ENCODE peak calls at places on chromosomes 2 and 18, in five cellular contexts. One of them, this sample, is unnamed.
A peak's percentile ranks its signal among the peaks of the same experiment; 100 is the strongest.

GRCh38 chr2:17135619-17136018 is 382.6 kb downstream of the RAD51AP2 start:
- DNase-seq in cardiac muscle cell: no peak
- DNase-seq in upper lobe of left lung: no peak
- DNase-seq in fibroblast of lung: no peak
- DNase-seq in hepatocyte: no peak
- DNase-seq in this sample: no peak

GRCh38 chr2:8676915-8677645 is 4.8 kb upstream of the ID2 start:
- DNase-seq in upper lobe of left lung: no peak
- DNase-seq in fibroblast of lung: no peak
- DNase-seq in hepatocyte: peak; percentile 61
- DNase-seq in cardiac muscle cell: no peak
- DNase-seq in this sample: no peak

GRCh38 chr2:165889158-165889557 is 64.4 kb downstream of the TTC21B start:
- DNase-seq in fibroblast of lung: no peak
- DNase-seq in hepatocyte: no peak
- DNase-seq in cardiac muscle cell: no peak
- DNase-seq in upper lobe of left lung: no peak
- DNase-seq in this sample: no peak

GRCh38 chr2:18546586-18546985 is 13.9 kb downstream of the RDH14 start:
- DNase-seq in cardiac muscle cell: no peak
- DNase-seq in hepatocyte: no peak
- DNase-seq in upper lobe of left lung: no peak
- DNase-seq in fibroblast of lung: no peak
- DNase-seq in this sample: no peak

GRCh38 chr2:105768961-105769452 is 24.3 kb downstream of the NCK2 start:
- DNase-seq in upper lobe of left lung: no peak
- DNase-seq in fibroblast of lung: peak; percentile 75
- DNase-seq in hepatocyte: peak; percentile 31
- DNase-seq in cardiac muscle cell: peak; percentile 31
- DNase-seq in this sample: no peak

GRCh38 chr18:71130351-71130750 is 841.5 kb downstream of the SOCS6 start:
- DNase-seq in fibroblast of lung: no peak
- DNase-seq in upper lobe of left lung: no peak
- DNase-seq in cardiac muscle cell: no peak
- DNase-seq in hepatocyte: no peak
- DNase-seq in this sample: no peak

GRCh38 chr2:85998071-85998991 is 107.4 kb downstream of the POLR1A start:
- DNase-seq in upper lobe of left lung: peak; percentile 66
- DNase-seq in fibroblast of lung: peak; percentile 88
- DNase-seq in hepatocyte: peak; percentile 41
- DNase-seq in cardiac muscle cell: peak; percentile 88
- DNase-seq in this sample: peak; percentile 82

GRCh38 chr18:42178381-42179080 is 223.5 kb downstream of the PIK3C3 start:
- DNase-seq in upper lobe of left lung: no peak
- DNase-seq in hepatocyte: no peak
- DNase-seq in cardiac muscle cell: no peak
- DNase-seq in fibroblast of lung: no peak
- DNase-seq in this sample: no peak

GRCh38 chr2:111160758-111161157 is 40.0 kb downstream of the BCL2L11 start:
- DNase-seq in cardiac muscle cell: peak; percentile 81
- DNase-seq in upper lobe of left lung: no peak
- DNase-seq in hepatocyte: peak; percentile 36
- DNase-seq in fibroblast of lung: peak; percentile 94
- DNase-seq in this sample: no peak

GRCh38 chr2:42047488-42048317 is at the start of gene PKDCC:
- DNase-seq in cardiac muscle cell: peak; percentile 96
- DNase-seq in hepatocyte: peak; percentile 94
- DNase-seq in fibroblast of lung: peak; percentile 83
- DNase-seq in upper lobe of left lung: peak; percentile 96
- DNase-seq in this sample: peak; percentile 96

GRCh38 chr2:106599540-106599939 is 112.4 kb downstream of the CD8B2 start:
- DNase-seq in cardiac muscle cell: no peak
- DNase-seq in upper lobe of left lung: no peak
- DNase-seq in fibroblast of lung: no peak
- DNase-seq in hepatocyte: no peak
- DNase-seq in this sample: no peak

GRCh38 chr2:210481601-210482124 is 5.1 kb upstream of the LANCL1 start:
- DNase-seq in hepatocyte: no peak
- DNase-seq in cardiac muscle cell: no peak
- DNase-seq in upper lobe of left lung: no peak
- DNase-seq in fibroblast of lung: no peak
- DNase-seq in this sample: no peak

GRCh38 chr2:65722028-65722427 is 289.6 kb upstream of the SPRED2 start:
- DNase-seq in cardiac muscle cell: peak; percentile 33
- DNase-seq in upper lobe of left lung: no peak
- DNase-seq in fibroblast of lung: peak; percentile 32
- DNase-seq in hepatocyte: peak; percentile 80
- DNase-seq in this sample: peak; percentile 80

GRCh38 chr18:10046178-10046807 is 132.5 kb downstream of the VAPA start:
- DNase-seq in fibroblast of lung: no peak
- DNase-seq in hepatocyte: no peak
- DNase-seq in upper lobe of left lung: no peak
- DNase-seq in cardiac muscle cell: no peak
- DNase-seq in this sample: no peak

GRCh38 chr2:152500777-152501176 is 165.8 kb downstream of the FMNL2 start:
- DNase-seq in upper lobe of left lung: peak; percentile 13
- DNase-seq in cardiac muscle cell: no peak
- DNase-seq in fibroblast of lung: no peak
- DNase-seq in hepatocyte: no peak
- DNase-seq in this sample: no peak

GRCh38 chr2:189783927-189784867 is at the start of the genes ORMDL1 and PMS1:
- DNase-seq in upper lobe of left lung: peak; percentile 99
- DNase-seq in fibroblast of lung: peak; percentile 96
- DNase-seq in hepatocyte: peak; percentile 97
- DNase-seq in cardiac muscle cell: peak; percentile 98
- DNase-seq in this sample: peak; percentile 98

GRCh38 chr2:127024769-127025356 is 82.1 kb downstream of the BIN1 start:
- DNase-seq in fibroblast of lung: peak; percentile 54
- DNase-seq in cardiac muscle cell: peak; percentile 55
- DNase-seq in hepatocyte: peak; percentile 78
- DNase-seq in upper lobe of left lung: peak; percentile 62
- DNase-seq in this sample: peak; percentile 77

GRCh38 chr18:57961411-57961810 is 82.6 kb upstream of the NEDD4L start:
- DNase-seq in fibroblast of lung: no peak
- DNase-seq in upper lobe of left lung: no peak
- DNase-seq in hepatocyte: no peak
- DNase-seq in cardiac muscle cell: no peak
- DNase-seq in this sample: no peak

GRCh38 chr2:53964237-53964952 is 6.4 kb downstream of the PSME4 start:
- DNase-seq in fibroblast of lung: no peak
- DNase-seq in cardiac muscle cell: no peak
- DNase-seq in hepatocyte: no peak
- DNase-seq in upper lobe of left lung: no peak
- DNase-seq in this sample: no peak

GRCh38 chr2:98172951-98173350 is 86.0 kb downstream of the VWA3B start:
- DNase-seq in cardiac muscle cell: no peak
- DNase-seq in upper lobe of left lung: no peak
- DNase-seq in fibroblast of lung: no peak
- DNase-seq in hepatocyte: no peak
- DNase-seq in this sample: no peak

GRCh38 chr2:14417586-14417985 is 214.9 kb upstream of the LRATD1 start:
- DNase-seq in cardiac muscle cell: no peak
- DNase-seq in hepatocyte: no peak
- DNase-seq in upper lobe of left lung: no peak
- DNase-seq in fibroblast of lung: peak; percentile 31
- DNase-seq in this sample: no peak

GRCh38 chr2:69260666-69261065 is 126.4 kb downstream of the GFPT1 start:
- DNase-seq in upper lobe of left lung: no peak
- DNase-seq in cardiac muscle cell: no peak
- DNase-seq in hepatocyte: no peak
- DNase-seq in fibroblast of lung: no peak
- DNase-seq in this sample: no peak

GRCh38 chr18:70289351-70290330 is 796 bp downstream of the SOCS6 start:
- DNase-seq in upper lobe of left lung: peak; percentile 91
- DNase-seq in cardiac muscle cell: peak; percentile 42
- DNase-seq in hepatocyte: peak; percentile 77
- DNase-seq in fibroblast of lung: peak; percentile 46
- DNase-seq in this sample: peak; percentile 74

GRCh38 chr2:147569426-147569825 is 275.4 kb upstream of the ACVR2A start:
- DNase-seq in hepatocyte: no peak
- DNase-seq in upper lobe of left lung: no peak
- DNase-seq in fibroblast of lung: no peak
- DNase-seq in cardiac muscle cell: no peak
- DNase-seq in this sample: no peak

GRCh38 chr2:197240018-197240712 is 70.4 kb downstream of the ANKRD44 start:
- DNase-seq in cardiac muscle cell: no peak
- DNase-seq in fibroblast of lung: no peak
- DNase-seq in upper lobe of left lung: no peak
- DNase-seq in hepatocyte: no peak
- DNase-seq in this sample: no peak

DNA sequence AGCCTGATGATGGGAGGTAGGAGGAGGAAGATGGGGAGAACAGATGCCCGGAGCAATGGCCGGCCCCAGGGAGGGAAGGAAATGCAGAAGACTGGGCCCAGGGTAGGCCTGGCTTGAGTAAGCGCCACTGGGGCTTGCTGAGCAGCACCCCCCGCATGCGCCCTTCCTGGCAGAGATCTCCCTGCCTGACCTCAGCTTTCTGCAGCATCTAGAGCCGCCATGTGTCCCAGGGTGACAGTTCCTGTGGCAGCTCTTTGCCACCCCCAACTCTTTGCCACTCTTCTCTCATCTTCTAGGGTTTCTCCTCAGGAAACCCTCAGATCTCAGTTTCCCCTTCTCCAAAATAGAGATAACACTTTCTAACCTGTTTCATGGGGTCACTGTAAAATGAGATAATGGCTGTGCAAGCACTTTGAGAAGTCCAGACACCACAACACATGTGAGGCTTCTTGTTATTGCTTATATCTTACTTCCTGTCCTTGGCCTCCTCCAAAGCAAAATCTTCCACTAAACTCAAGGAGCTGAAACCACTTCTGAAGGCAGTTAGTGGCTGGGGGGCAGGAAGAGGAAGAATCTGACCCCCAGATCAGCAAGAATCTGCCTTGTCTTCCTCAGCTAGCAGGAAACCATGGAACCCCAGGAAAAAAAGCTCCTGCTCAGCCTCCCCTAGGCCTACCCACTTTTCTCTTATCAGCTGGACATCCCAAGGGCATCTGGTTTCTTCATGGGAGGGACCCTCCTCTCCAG is 64.9 kb downstream of the EPAS1 start:
- DNase-seq in hepatocyte: no peak
- DNase-seq in cardiac muscle cell: no peak
- DNase-seq in upper lobe of left lung: peak; percentile 10
- DNase-seq in fibroblast of lung: no peak
- DNase-seq in this sample: no peak
- H3K36me3 ChIP-seq in hepatocyte: no peaks in the 10 kb centered on the region
- H3K36me3 ChIP-seq in cardiac muscle cell: no peaks in the 10 kb centered on the region
- H3K36me3 ChIP-seq in upper lobe of left lung: peaks cover 39% of the 10 kb centered on the region
- H3K36me3 ChIP-seq in fibroblast of lung: peaks cover 18% of the 10 kb centered on the region
- H3K36me3 ChIP-seq in this sample: peaks cover 27% of the 10 kb centered on the region

GRCh38 chr2:164840930-164841718 is 499 bp downstream of the COBLL1 start:
- DNase-seq in hepatocyte: peak; percentile 93
- DNase-seq in upper lobe of left lung: peak; percentile 95
- DNase-seq in cardiac muscle cell: peak; percentile 72
- DNase-seq in fibroblast of lung: peak; percentile 71
- DNase-seq in this sample: peak; percentile 91
- TF ChIP-seq CTCF in hepatocyte: peak; percentile 30
- TF ChIP-seq CTCF in upper lobe of left lung: peak; percentile 6
- TF ChIP-seq CTCF in cardiac muscle cell: no peak
- TF ChIP-seq CTCF in fibroblast of lung: no peak
- TF ChIP-seq CTCF in this sample: no peak

GRCh38 chr2:12567411-12567810 is 149.3 kb upstream of the TRIB2 start:
- DNase-seq in fibroblast of lung: no peak
- DNase-seq in cardiac muscle cell: no peak
- DNase-seq in hepatocyte: no peak
- DNase-seq in upper lobe of left lung: no peak
- DNase-seq in this sample: no peak
- H3K4me3 ChIP-seq in fibroblast of lung: no peak overlapping the region
- H3K4me3 ChIP-seq in cardiac muscle cell: no peak overlapping the region
- H3K4me3 ChIP-seq in hepatocyte: no peak overlapping the region
- H3K4me3 ChIP-seq in upper lobe of left lung: no peak overlapping the region
- H3K4me3 ChIP-seq in this sample: no peak overlapping the region

GRCh38 chr2:170991398-170992185 is 62.5 kb downstream of the GORASP2 start:
- DNase-seq in cardiac muscle cell: no peak
- DNase-seq in upper lobe of left lung: no peak
- DNase-seq in fibroblast of lung: no peak
- DNase-seq in hepatocyte: no peak
- DNase-seq in this sample: no peak
- H3K36me3 ChIP-seq in cardiac muscle cell: peaks cover 17% of the 10 kb centered on the region
- H3K36me3 ChIP-seq in upper lobe of left lung: peaks cover 15% of the 10 kb centered on the region
- H3K36me3 ChIP-seq in fibroblast of lung: peaks cover 2% of the 10 kb centered on the region
- H3K36me3 ChIP-seq in hepatocyte: no peaks in the 10 kb centered on the region
- H3K36me3 ChIP-seq in this sample: peaks cover 19% of the 10 kb centered on the region

GRCh38 chr2:122027510-122028217 is 272.2 kb downstream of the TSN start:
- DNase-seq in cardiac muscle cell: no peak
- DNase-seq in fibroblast of lung: no peak
- DNase-seq in hepatocyte: no peak
- DNase-seq in upper lobe of left lung: peak; percentile 56
- DNase-seq in this sample: no peak

GRCh38 chr2:122031544-122032263 is 276.3 kb downstream of the TSN start:
- DNase-seq in upper lobe of left lung: no peak
- DNase-seq in hepatocyte: no peak
- DNase-seq in fibroblast of lung: peak; percentile 21
- DNase-seq in cardiac muscle cell: peak; percentile 55
- DNase-seq in this sample: no peak

GRCh38 chr2:122029456-122029855 is 274.0 kb downstream of the TSN start:
- DNase-seq in fibroblast of lung: no peak
- DNase-seq in upper lobe of left lung: no peak
- DNase-seq in cardiac muscle cell: no peak
- DNase-seq in hepatocyte: no peak
- DNase-seq in this sample: no peak

GRCh38 chr2:122029945-122030344 is 274.5 kb downstream of the TSN start:
- DNase-seq in upper lobe of left lung: no peak
- DNase-seq in fibroblast of lung: no peak
- DNase-seq in cardiac muscle cell: no peak
- DNase-seq in hepatocyte: no peak
- DNase-seq in this sample: no peak

DNA sequence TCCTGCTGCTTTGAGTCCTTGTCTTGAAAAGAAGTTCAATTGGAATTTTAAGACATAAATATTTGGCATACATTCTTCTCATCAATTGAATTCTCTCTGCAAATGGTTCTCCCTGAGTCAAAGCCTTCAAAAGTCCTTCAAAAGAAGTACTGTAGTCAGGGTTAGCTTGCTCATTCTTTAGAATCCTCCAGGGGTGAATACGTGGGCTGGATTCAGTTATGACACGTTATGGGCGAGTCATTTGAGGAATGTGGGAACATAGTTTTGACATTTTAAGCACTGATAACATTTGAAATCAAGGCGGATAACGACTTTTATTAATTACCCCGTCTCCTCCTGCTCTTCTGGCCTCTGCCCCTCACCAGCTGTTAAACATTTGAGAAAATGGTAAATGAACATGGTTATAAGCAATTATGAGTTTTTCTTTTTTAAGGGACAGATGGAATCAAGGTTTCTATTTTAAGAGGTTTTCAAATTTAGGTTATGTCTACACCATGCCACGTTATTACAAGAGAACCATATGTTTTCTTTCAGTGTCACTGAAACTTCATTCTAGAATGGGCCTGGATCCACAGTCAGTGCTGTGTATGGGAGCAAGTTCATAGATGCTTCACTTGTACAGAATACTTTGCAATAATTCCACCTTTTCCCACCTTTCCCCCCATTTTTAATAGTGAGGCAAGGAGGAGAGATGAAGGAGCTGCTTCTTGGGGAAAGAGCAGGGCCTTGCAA is 273.1 kb downstream of the TSN start:
- DNase-seq in cardiac muscle cell: peak; percentile 85
- DNase-seq in hepatocyte: no peak
- DNase-seq in upper lobe of left lung: no peak
- DNase-seq in fibroblast of lung: peak; percentile 94
- DNase-seq in this sample: no peak
- TF ChIP-seq CTCF in cardiac muscle cell: no peak
- TF ChIP-seq CTCF in hepatocyte: no peak
- TF ChIP-seq CTCF in upper lobe of left lung: no peak
- TF ChIP-seq CTCF in fibroblast of lung: no peak
- TF ChIP-seq CTCF in this sample: no peak